ENCODE peak calls at places on chromosome 5, in four cellular contexts. C is lower lobe of right lung, W is body of pancreas, E is activated B cell treated with CpG ODN at 0.5 μM for 24 hours. N is an unnamed sample.

GRCh38 chr5:161757223-161757622 is 71.7 kb downstream of the GABRA6 start:
- DNase-seq in C (no peak), W (no peak), E (no peak), N (no peak)

GRCh38 chr5:15902050-15902449 is 277.5 kb downstream of the MARCHF11 start:
- DNase-seq in E (no peak), C (no peak), W (no peak), N (no peak)

GRCh38 chr5:56337715-56338319 is 104.7 kb upstream of the ANKRD55 start:
- DNase-seq in C (no peak), W (no peak), E (no peak), N (no peak)

GRCh38 chr5:154260224-154260859 is 69.8 kb downstream of the GALNT10 start:
- DNase-seq in C (no peak), E (no peak), W (no peak), N (no peak)

GRCh38 chr5:168865973-168866372 is 286.8 kb upstream of the PANK3 start:
- DNase-seq in W (no peak), E (no peak), C (no peak), N (no peak)

GRCh38 chr5:135062216-135063055 is 28.4 kb upstream of the PITX1 start:
- DNase-seq in C (no peak), W (no peak), E (no peak), N (no peak)

GRCh38 chr5:10457682-10458574 is 16.2 kb downstream of the ROPN1L start:
- DNase-seq in C (no peak), E (no peak), W (no peak), N (no peak)

GRCh38 chr5:10227396-10227795 is 22.3 kb downstream of the ATPSCKMT start:
- DNase-seq in C (no peak), E (no peak), W (no peak), N (no peak)

GRCh38 chr5:147869112-147869511 is 9.4 kb upstream of the SCGB3A2 start:
- DNase-seq in E (no peak), W (no peak), C (no peak), N (no peak)

GRCh38 chr5:75363111-75363510 is 26.1 kb downstream of the HMGCR start:
- DNase-seq in W (no peak), E (no peak), C (no peak), N (no peak)

GRCh38 chr5:72281764-72282499 is 38.1 kb downstream of the MRPS27 start:
- DNase-seq in C (no peak), W (no peak), E (no peak), N (no peak)

GRCh38 chr5:2134543-2135299 is 252.0 kb upstream of the IRX4 start:
- DNase-seq in E (no peak), W (no peak), C (no peak), N (no peak)

GRCh38 chr5:138466058-138466899 is 1.0 kb downstream of the EGR1 start:
- DNase-seq in W (peak), E (no peak), C (peak), N (peak)

GRCh38 chr5:126745259-126745992 is 31.5 kb upstream of the LMNB1 start:
- DNase-seq in E (no peak), W (no peak), C (no peak), N (no peak)

GRCh38 chr5:120304653-120305052 is 159.4 kb upstream of the PRR16 start:
- DNase-seq in E (no peak), C (no peak), W (no peak), N (no peak)

GRCh38 chr5:5340206-5340729 is 82.2 kb upstream of the ICE1 start:
- DNase-seq in C (no peak), W (peak), E (no peak), N (no peak)

GRCh38 chr5:10476878-10477277 is 35.2 kb downstream of the ROPN1L start:
- DNase-seq in C (no peak), W (no peak), E (no peak), N (no peak)

GRCh38 chr5:77629553-77630245 is 8.8 kb downstream of the OTP start:
- DNase-seq in W (no peak), E (no peak), C (no peak), N (no peak)

GRCh38 chr5:115842089-115842881 is 550 bp downstream of the AP3S1 start:
- DNase-seq in W (peak), E (no peak), C (no peak), N (peak)
- TF ChIP-seq CTCF in W (peak), E (no peak), C (peak), N (peak)

GRCh38 chr5:81838307-81838906 is 87.5 kb upstream of the SSBP2 start:
- DNase-seq in W (peak), E (no peak), C (no peak), N (no peak)
- TF ChIP-seq CTCF in W (peak), E (no peak), C (peak), N (peak)

GRCh38 chr5:95892784-95893354 is 68.8 kb downstream of the ELL2 start:
- DNase-seq in C (no peak), E (no peak), W (peak), N (no peak)
- TF ChIP-seq CTCF in C (peak), E (no peak), W (peak), N (peak)

DNA sequence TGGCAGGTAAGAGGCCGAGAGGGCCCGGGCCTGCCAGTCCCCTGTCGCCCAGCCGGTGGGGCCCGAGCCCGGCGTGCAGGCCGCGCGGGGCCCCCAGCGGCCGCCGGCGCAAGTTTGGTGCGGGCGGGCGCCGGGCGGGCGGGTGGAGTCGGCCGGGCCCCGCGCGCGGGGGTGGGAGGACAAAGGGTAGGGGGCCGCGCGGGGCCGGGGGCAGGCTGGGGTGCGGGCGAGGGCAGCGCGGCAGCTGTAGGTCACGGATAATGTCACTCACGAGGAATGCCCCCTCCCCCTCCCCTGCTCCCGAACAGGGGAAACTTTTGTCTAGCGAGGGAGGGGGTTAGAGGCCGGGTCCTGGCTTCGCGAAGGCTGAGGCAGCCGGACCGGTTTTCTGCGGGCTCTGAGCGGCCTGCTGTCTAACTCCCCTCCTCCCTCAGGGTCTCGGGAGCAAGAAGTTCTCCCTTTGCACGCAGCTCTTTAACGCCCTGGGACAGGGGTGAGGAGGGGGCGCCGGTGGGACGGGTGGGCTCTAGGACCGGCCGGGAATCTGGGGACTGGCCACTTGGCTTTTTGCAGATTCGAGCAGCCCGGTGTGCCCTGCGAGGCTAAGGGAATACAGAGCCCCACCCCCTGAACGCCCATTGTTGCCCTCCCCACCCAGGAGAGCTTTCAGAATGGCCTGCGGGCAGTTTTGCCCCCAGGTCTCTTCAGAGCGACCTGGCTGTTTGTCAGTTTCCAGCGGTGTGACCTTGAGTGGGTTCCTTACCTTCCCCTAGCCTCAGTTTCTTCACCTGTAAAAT is 21.3 kb upstream of the NDST1 start:
- DNase-seq in C (peak), W (peak), E (peak), N (peak)
- TF ChIP-seq CTCF in C (no peak), W (peak), E (no peak), N (no peak)

GRCh38 chr5:149837680-149838269 is 106.8 kb downstream of the PDE6A start:
- DNase-seq in C (no peak), W (peak), E (no peak), N (peak)
- TF ChIP-seq CTCF in C (peak), W (peak), E (no peak), N (peak)

DNA sequence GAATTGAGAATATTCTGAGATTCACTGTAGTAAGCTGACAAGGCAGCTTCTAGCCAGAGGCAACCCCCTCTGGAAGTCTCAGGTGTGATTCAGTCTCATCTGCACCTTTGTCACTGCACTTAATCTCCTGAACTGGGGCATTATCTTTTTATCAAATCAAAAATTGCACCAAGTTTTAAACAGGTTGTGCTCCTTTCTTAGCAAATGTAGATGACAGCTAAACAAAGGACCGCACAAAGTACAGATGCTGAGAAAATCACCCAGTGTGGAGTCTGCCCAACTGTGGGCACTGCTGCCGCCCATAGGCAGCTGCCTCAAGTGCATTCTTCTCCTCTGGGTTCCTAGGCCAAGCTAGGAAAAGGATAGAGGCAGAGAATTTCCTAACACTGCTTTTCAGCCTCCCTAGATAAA is 51.1 kb downstream of the STARD4 start:
- DNase-seq in W (peak), E (no peak), C (no peak), N (no peak)
- TF ChIP-seq CTCF in W (peak), E (no peak), C (peak), N (peak)

GRCh38 chr5:30804739-30805313 is 388.7 kb upstream of the CDH6 start:
- DNase-seq in C (no peak), W (no peak), E (no peak), N (no peak)

GRCh38 chr5:30808996-30809395 is 384.5 kb upstream of the CDH6 start:
- DNase-seq in E (no peak), W (no peak), C (no peak), N (no peak)

DNA sequence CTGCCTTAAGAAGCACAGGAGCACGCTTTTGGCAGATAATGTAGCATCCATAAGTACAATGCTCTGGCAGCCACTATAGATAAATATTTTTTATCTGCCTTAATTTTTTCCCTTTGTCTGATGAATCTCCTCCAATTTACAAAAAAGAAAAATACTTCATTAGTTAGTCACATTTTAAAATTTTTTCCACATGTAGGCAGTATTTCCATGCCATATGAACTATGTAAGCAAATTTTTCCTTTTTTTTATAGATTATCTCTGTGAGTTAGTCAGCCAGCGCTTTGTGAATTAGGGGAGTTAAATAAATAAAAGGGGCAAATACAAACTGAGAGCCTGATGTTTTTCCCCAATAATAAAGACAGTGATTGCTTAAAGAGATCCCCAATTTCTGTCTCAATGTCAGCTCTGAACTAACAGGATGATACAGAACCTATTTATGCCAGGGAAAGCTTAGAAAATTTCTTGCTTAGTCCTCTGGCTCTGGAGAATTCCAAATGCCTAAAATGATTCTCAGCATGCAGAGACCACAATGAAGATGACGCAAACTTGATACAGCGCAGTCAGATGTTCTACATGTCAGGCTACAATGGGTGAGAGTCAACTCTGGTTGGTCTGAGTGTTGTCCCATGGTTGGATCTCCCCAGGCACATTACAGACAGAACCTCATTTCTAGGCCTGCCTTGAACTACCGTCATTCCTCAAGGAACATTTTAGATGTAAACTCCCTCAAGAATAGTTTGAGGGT is 390.4 kb upstream of the CDH6 start:
- DNase-seq in C (no peak), E (no peak), W (no peak), N (no peak)
- TF ChIP-seq CTCF in C (no peak), E (no peak), W (no peak), N (no peak)

GRCh38 chr5:58849995-58850667 is 267.3 kb downstream of the RAB3C start:
- DNase-seq in E (no peak), W (peak), C (peak), N (peak)
- TF ChIP-seq CTCF in E (peak), W (peak), C (peak), N (peak)

N was measured in progenitor cell of endocrine pancreas.